ENCODE peak calls at places on chromosomes 3 and 15, in six cellular contexts. E is pancreas, D is HCT116, M is GM23248, J is right lobe of liver, O is astrocyte. I is an unnamed sample.

GRCh38 chr3:35594739-35595138 is 44.6 kb upstream of the ARPP21 start:
- DNase-seq in E (no peak), D (no peak), M (no peak), J (no peak), O (no peak), I (no peak)

GRCh38 chr15:42091753-42092665 is 2.4 kb downstream of the PLA2G4D start:
- DNase-seq in E (no peak), D (peak; percentile 41), M (peak; percentile 42), J (no peak), O (no peak), I (no peak)

GRCh38 chr3:187251599-187251998 is 39.9 kb downstream of the MASP1 start:
- DNase-seq in E (no peak), D (no peak), M (no peak), J (no peak), O (no peak), I (no peak)

GRCh38 chr15:74251187-74251811 is 15.2 kb downstream of the CCDC33 start:
- DNase-seq in E (peak; percentile 83), D (no peak), M (no peak), J (peak; percentile 89), O (no peak), I (no peak)

GRCh38 chr3:112464264-112464663 is 35.0 kb downstream of the BTLA start:
- DNase-seq in E (no peak), D (no peak), M (no peak), J (no peak), O (no peak), I (no peak)

GRCh38 chr3:188817920-188818239 is 353.9 kb upstream of the TPRG1 start:
- DNase-seq in E (no peak), D (no peak), M (no peak), J (no peak), O (no peak), I (no peak)

GRCh38 chr15:96428742-96429141 is 98.2 kb downstream of the NR2F2 start:
- DNase-seq in E (no peak), D (no peak), M (peak; percentile 97), J (no peak), O (peak; percentile 95), I (no peak)

GRCh38 chr3:160061525-160061924 is 72.9 kb downstream of the IL12A start:
- DNase-seq in E (no peak), D (no peak), M (no peak), J (no peak), O (no peak), I (no peak)

GRCh38 chr3:24522155-24522579 is 27.5 kb upstream of the THRB start:
- DNase-seq in E (no peak), D (no peak), M (no peak), J (peak; percentile 47), O (no peak), I (no peak)

GRCh38 chr3:50160561-50160983 is 5.4 kb downstream of the SEMA3F start:
- DNase-seq in E (no peak), D (no peak), M (no peak), J (no peak), O (no peak), I (no peak)

GRCh38 chr3:43155464-43156121 is 49.7 kb upstream of the POMGNT2 start:
- DNase-seq in E (peak; percentile 78), D (peak; percentile 73), M (peak; percentile 96), J (no peak), O (peak; percentile 63), I (peak; percentile 50)

GRCh38 chr3:197224034-197224444 is 74.4 kb downstream of the DLG1 start:
- DNase-seq in E (no peak), D (peak; percentile 32), M (peak; percentile 73), J (no peak), O (peak; percentile 44), I (no peak)

GRCh38 chr3:112042842-112043280 is 8.3 kb downstream of the TMPRSS7 start:
- DNase-seq in E (no peak), D (no peak), M (no peak), J (no peak), O (no peak), I (no peak)

GRCh38 chr15:58649175-58649574 is 100.3 kb downstream of the ADAM10 start:
- DNase-seq in E (no peak), D (no peak), M (no peak), J (no peak), O (no peak), I (no peak)

GRCh38 chr3:195450731-195451229 is 8.0 kb upstream of the ACAP2 start:
- DNase-seq in E (no peak), D (no peak), M (peak; percentile 63), J (no peak), O (no peak), I (no peak)

GRCh38 chr15:91098451-91098850 is 1.6 kb upstream of the SV2B start:
- DNase-seq in E (no peak), D (no peak), M (no peak), J (no peak), O (no peak), I (no peak)

GRCh38 chr3:20064796-20065564 is 24.7 kb downstream of the KAT2B start:
- DNase-seq in E (no peak), D (no peak), M (no peak), J (no peak), O (no peak), I (no peak)

GRCh38 chr15:45221967-45222366 is 30.1 kb upstream of the SLC28A2 start:
- DNase-seq in E (no peak), D (no peak), M (no peak), J (no peak), O (no peak), I (no peak)

GRCh38 chr15:101489236-101489632 is 273 bp downstream of the PCSK6 start:
- DNase-seq in E (peak; percentile 57), D (peak; percentile 18), M (peak; percentile 42), J (no peak), O (no peak), I (no peak)

GRCh38 chr15:51621155-51621554 is 1.4 kb downstream of the DMXL2 start:
- DNase-seq in E (no peak), D (no peak), M (no peak), J (no peak), O (no peak), I (no peak)

GRCh38 chr3:15049584-15049983 is 15.5 kb downstream of the MRPS25 start:
- DNase-seq in E (no peak), D (no peak), M (no peak), J (no peak), O (no peak), I (no peak)

GRCh38 chr3:61901481-61901880 is 340.1 kb downstream of the PTPRG start:
- DNase-seq in E (no peak), D (no peak), M (no peak), J (no peak), O (no peak), I (no peak)

GRCh38 chr3:149466192-149466591 is 8.3 kb upstream of the TM4SF4 start:
- DNase-seq in E (no peak), D (no peak), M (peak; percentile 89), J (no peak), O (peak; percentile 94), I (no peak)

GRCh38 chr3:168155207-168155785 is 59.6 kb upstream of the GOLIM4 start:
- DNase-seq in E (no peak), D (no peak), M (no peak), J (no peak), O (no peak), I (no peak)

GRCh38 chr3:57961177-57961827 is 46.9 kb upstream of the FLNB start:
- DNase-seq in E (no peak), D (no peak), M (no peak), J (no peak), O (no peak), I (no peak)

GRCh38 chr3:170055209-170055608 is 17.4 kb downstream of the GPR160 start:
- DNase-seq in E (no peak), D (no peak), M (peak; percentile 57), J (no peak), O (peak; percentile 46), I (no peak)

GRCh38 chr3:159074756-159075155 is 272.9 kb downstream of the MFSD1 start:
- DNase-seq in E (no peak), D (no peak), M (no peak), J (no peak), O (no peak), I (no peak)

DNA sequence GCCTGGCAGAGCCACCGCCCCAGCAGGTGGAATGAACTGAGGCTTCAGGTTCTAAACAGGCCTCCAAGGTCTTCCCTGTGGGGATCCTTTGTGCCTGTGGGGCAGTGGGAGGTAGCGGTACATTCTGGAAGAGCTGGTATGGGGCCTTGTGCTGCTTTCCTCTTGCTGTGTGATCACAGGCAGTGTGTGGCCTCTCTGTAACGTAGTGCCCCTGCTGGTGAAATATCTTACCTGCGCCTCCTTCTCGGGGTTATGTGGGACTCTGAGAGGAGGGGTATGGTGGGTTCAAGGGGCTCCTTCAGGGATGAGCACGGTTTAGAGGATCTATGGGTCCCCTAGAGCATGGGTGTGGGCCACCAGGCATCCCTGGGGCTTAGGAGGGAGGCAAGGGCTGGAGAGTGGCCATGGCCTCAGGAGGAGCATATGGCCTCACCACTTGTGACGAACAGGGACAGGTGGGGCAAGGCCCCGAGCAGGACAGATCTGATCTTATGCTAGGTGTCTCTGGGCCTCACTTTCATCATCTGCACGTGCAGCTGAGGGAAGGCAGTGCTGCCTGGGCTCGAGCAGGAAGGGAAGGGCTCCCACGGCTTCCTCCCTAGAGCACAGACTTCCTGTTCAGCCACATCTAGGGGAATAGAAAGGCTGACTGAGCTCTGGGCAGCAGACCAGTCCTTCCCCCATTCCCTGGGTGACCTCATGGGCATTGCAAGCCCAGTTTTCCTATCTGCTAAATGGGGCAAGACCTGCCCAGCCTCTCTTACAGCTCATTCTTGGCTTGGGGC is 1.9 kb upstream of the ALS2CL start:
- DNase-seq in E (peak; percentile 34), D (no peak), M (peak; percentile 31), J (no peak), O (no peak), I (peak; percentile 66)
- H3K4me3 ChIP-seq in E (no peak overlapping the region), D (no peak overlapping the region), M (no peak overlapping the region), J (no peak overlapping the region), O (no peak overlapping the region), I (no peak overlapping the region)

DNA sequence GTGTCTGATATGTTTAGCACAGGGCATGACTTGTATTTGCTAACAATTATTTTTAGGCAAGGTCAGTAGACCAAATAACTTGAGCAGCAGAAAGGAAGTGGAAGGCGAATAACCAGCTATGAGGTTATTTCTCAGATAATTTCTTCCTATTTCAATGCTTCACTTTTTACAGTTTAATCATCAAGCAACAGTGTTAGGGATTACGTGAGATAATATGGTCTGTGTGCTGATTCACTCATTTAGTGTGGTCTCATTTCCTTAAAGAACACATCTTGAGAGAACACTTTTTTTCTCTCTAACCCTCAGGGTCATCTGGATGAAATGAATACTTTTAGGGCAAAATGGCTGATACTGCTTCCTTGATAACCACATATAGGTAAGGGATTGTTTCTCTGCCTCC is 126.0 kb upstream of the CCNL1 start:
- DNase-seq in E (no peak), D (no peak), M (peak; percentile 16), J (no peak), O (no peak), I (no peak)
- H3K4me1 ChIP-seq in E (no peaks in the 10 kb centered on the region), D (no peaks in the 10 kb centered on the region), M (peaks cover 47% of the 10 kb centered on the region), J (no peaks in the 10 kb centered on the region), O (peaks cover 6% of the 10 kb centered on the region), I (no peaks in the 10 kb centered on the region)

DNA sequence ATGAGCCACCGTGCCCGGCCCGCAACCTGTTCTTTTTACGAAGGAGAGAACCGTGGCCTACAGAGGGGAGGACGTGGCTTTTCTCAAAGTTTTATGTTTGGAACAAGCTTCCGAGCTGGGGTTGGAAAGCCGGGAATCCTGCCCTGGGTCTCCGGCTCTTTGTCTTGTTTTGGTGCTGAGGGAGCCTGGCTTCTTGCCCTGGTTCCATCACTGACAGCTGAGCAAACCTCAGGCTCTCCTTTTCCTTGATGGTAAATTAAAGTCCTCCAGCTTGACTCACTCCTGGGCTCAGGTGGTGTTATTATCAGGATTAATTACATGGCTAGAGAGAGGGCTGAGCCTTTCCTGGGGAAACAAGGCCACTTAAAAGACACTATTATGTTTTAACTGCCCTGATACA is 289.5 kb upstream of the RGMA start:
- DNase-seq in E (peak; percentile 68), D (no peak), M (no peak), J (no peak), O (no peak), I (no peak)
- H3K27ac ChIP-seq in E (peak overlapping the region; percentile 47), D (no peak overlapping the region), M (no peak overlapping the region), J (no peak overlapping the region), O (no peak overlapping the region), I (no peak overlapping the region)

GRCh38 chr3:38143511-38143910 is 5.0 kb downstream of the MYD88 start:
- DNase-seq in E (no peak), D (no peak), M (no peak), J (no peak), O (no peak), I (no peak)
- H3K4me3 ChIP-seq in E (no peak overlapping the region), D (no peak overlapping the region), M (no peak overlapping the region), J (no peak overlapping the region), O (no peak overlapping the region), I (no peak overlapping the region)